ENCODE peak calls at places on chromosomes 16 and 17, in six cellular contexts. K, S, N, Z, P and F are unnamed samples.

GRCh38 chr17:21573961-21574610 is 118.2 kb upstream of the KCNJ18 start:
- DNase-seq in K (peak; percentile 70), N (no peak), Z (peak; percentile 81), P (no peak), S (no peak), F (peak; percentile 58)

GRCh38 chr17:29045026-29045425 is 2.1 kb downstream of the PIPOX start:
- DNase-seq in K (no peak), N (no peak), Z (no peak), S (no peak), P (no peak), F (no peak)

GRCh38 chr17:78356163-78356713 is 3.6 kb downstream of the SOCS3 start:
- DNase-seq in Z (no peak), S (no peak), K (peak; percentile 94), P (peak; percentile 94), N (peak; percentile 70), F (peak; percentile 76)

GRCh38 chr17:15092762-15093161 is 172.4 kb downstream of the PMP22 start:
- DNase-seq in S (no peak), Z (no peak), K (no peak), P (no peak), N (no peak), F (no peak)

GRCh38 chr17:38341035-38341721 is 2.6 kb downstream of the GPR179 start:
- DNase-seq in K (no peak), Z (no peak), N (no peak), S (no peak), P (no peak), F (peak; percentile 35)

GRCh38 chr16:85206472-85207356 is 94.4 kb upstream of the CIBAR2 start:
- DNase-seq in Z (peak; percentile 92), P (no peak), S (peak; percentile 51), N (no peak), K (no peak), F (no peak)

GRCh38 chr17:52276609-52277008 is 118.1 kb upstream of the CA10 start:
- DNase-seq in P (no peak), K (no peak), N (no peak), Z (no peak), S (no peak), F (no peak)

GRCh38 chr17:48375356-48375755 is 54.7 kb downstream of the SKAP1 start:
- DNase-seq in S (no peak), Z (no peak), N (peak; percentile 59), P (no peak), K (no peak), F (no peak)

GRCh38 chr16:53052519-53053501 is at the start of gene CHD9NB:
- DNase-seq in Z (no peak), S (peak; percentile 11), P (peak; percentile 49), K (no peak), N (peak; percentile 87), F (peak; percentile 55)

GRCh38 chr16:68264128-68265077 is at the start of gene SLC7A6:
- DNase-seq in N (peak; percentile 43), K (peak; percentile 74), S (no peak), P (peak; percentile 91), Z (peak; percentile 84), F (peak; percentile 82)

GRCh38 chr17:44757045-44757917 is 1.5 kb upstream of the ADAM11 start:
- DNase-seq in Z (no peak), K (no peak), S (no peak), P (no peak), N (no peak), F (no peak)

GRCh38 chr16:22786284-22786683 is 27.7 kb upstream of the HS3ST2 start:
- DNase-seq in S (no peak), P (no peak), Z (no peak), K (no peak), N (no peak), F (no peak)

GRCh38 chr17:37147301-37147812 is 198.6 kb downstream of the AATF start:
- DNase-seq in P (peak; percentile 37), N (peak; percentile 53), K (no peak), Z (no peak), S (no peak), F (peak; percentile 26)

GRCh38 chr17:78899361-78900260 is 3.4 kb downstream of the CEP295NL start:
- DNase-seq in Z (peak; percentile 91), N (peak; percentile 63), K (no peak), S (no peak), P (no peak), F (no peak)

GRCh38 chr16:6947291-6947690 is 385.4 kb upstream of the RBFOX1 start:
- DNase-seq in P (no peak), N (no peak), Z (no peak), K (no peak), S (no peak), F (no peak)

GRCh38 chr17:55996826-55997225 is 156.4 kb upstream of the ANKFN1 start:
- DNase-seq in K (no peak), P (no peak), S (no peak), Z (no peak), N (no peak), F (no peak)

GRCh38 chr16:19601083-19601976 is 45.8 kb downstream of the VPS35L start:
- DNase-seq in P (peak; percentile 21), Z (no peak), N (peak; percentile 46), K (peak; percentile 18), S (no peak), F (peak; percentile 44)

GRCh38 chr17:32335046-32335445 is 6.9 kb downstream of the C17orf75 start:
- DNase-seq in P (no peak), Z (no peak), N (no peak), S (no peak), K (no peak), F (no peak)

GRCh38 chr16:19330801-19331484 is 45.4 kb downstream of the CLEC19A start:
- DNase-seq in P (no peak), S (no peak), N (peak; percentile 80), K (no peak), Z (no peak), F (no peak)

GRCh38 chr16:62475573-62475972 is 439.3 kb upstream of the CDH8 start:
- DNase-seq in S (no peak), N (no peak), P (no peak), K (no peak), Z (no peak), F (no peak)

GRCh38 chr16:85624646-85625045 is 11.5 kb downstream of the GSE1 start:
- DNase-seq in K (no peak), S (no peak), Z (no peak), P (no peak), N (no peak), F (no peak)

GRCh38 chr17:28177351-28177750 is 134.9 kb downstream of the NLK start:
- DNase-seq in N (no peak), K (no peak), Z (no peak), P (no peak), S (no peak), F (no peak)

GRCh38 chr16:71467810-71468209 is 5.8 kb upstream of the ZNF23 start:
- DNase-seq in P (peak; percentile 42), Z (no peak), N (no peak), K (peak; percentile 43), S (no peak), F (peak; percentile 35)

GRCh38 chr16:83215417-83216001 is 588.7 kb downstream of the CDH13 start:
- DNase-seq in K (peak; percentile 20), P (peak; percentile 49), S (no peak), Z (no peak), N (no peak), F (peak; percentile 49)
- TF ChIP-seq CTCF in K (peak; percentile 53), P (peak; percentile 49), S (peak; percentile 55), Z (no peak), N (peak; percentile 86), F (peak; percentile 78)

DNA sequence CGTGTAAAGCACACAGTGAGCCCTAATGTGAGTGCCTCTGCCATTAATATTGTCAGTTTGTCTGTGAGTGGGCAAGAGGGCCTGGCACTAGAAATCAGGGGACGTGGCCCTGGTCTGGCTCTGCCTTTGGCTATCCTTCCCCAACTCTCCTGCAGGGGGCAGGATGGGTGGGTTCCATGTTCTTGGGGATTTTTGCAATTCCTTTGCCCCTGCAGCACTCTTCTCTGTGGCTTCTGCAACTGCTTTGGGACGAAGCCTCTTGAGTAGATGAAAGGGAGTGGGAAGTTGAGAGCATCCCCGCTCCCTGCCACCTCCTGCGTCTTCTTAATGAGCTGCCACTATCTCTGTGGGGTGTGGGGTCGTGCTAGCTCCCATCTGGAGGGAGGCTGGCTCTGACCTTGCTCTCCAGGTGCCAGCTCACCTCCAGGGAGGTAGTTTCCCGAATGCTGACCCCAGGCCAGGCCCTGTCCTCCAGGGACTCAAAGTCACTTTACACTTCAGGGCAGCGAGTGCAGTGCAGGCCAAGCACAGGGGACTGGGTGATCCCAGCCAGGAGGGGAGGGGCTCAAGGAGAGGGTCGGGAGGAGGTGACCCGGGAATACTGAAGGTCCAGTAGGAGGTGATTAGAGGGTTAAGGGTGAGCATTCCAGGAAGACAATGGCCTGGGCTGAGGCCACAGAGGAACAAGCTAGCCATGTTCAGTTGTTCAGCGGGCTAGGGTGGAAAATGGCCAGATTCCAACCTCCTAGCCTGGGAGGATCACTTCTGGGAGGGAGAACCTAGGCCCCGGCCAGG is 121.0 kb upstream of the NLRP1 start:
- DNase-seq in N (no peak), Z (no peak), K (no peak), S (no peak), P (peak; percentile 32), F (peak; percentile 33)
- TF ChIP-seq CTCF in N (peak; percentile 49), Z (no peak), K (no peak), S (no peak), P (peak; percentile 31), F (peak; percentile 59)

GRCh38 chr17:50550661-50551432 is 3.9 kb downstream of the SPATA20 start:
- DNase-seq in N (no peak), P (no peak), K (no peak), Z (peak; percentile 90), S (peak; percentile 46), F (peak; percentile 67)

GRCh38 chr17:50549969-50550368 is 3.0 kb downstream of the SPATA20 start:
- DNase-seq in K (no peak), N (no peak), S (no peak), P (no peak), Z (no peak), F (no peak)

GRCh38 chr17:50548831-50549230 is 1.9 kb downstream of the SPATA20 start:
- DNase-seq in N (no peak), K (no peak), Z (no peak), S (no peak), P (no peak), F (no peak)

GRCh38 chr17:50547736-50548083 is 736 bp downstream of the SPATA20 start:
- DNase-seq in S (no peak), N (no peak), P (no peak), Z (no peak), K (no peak), F (no peak)

GRCh38 chr17:50549256-50549941 is 2.4 kb downstream of the SPATA20 start:
- DNase-seq in N (no peak), K (no peak), Z (no peak), P (no peak), S (no peak), F (no peak)
- TF ChIP-seq CTCF in N (no peak), K (no peak), Z (no peak), P (no peak), S (no peak), F (no peak)

GRCh38 chr17:82492647-82493516 is 26.6 kb upstream of the FOXK2 start:
- DNase-seq in N (peak; percentile 63), P (no peak), Z (no peak), S (no peak), K (no peak), F (no peak)

GRCh38 chr17:82495844-82496528 is 23.5 kb upstream of the FOXK2 start:
- DNase-seq in Z (no peak), N (no peak), P (no peak), K (no peak), S (no peak), F (no peak)

GRCh38 chr17:82496529-82497434 is 22.8 kb upstream of the FOXK2 start:
- DNase-seq in P (peak; percentile 95), S (peak; percentile 85), K (peak; percentile 80), N (peak; percentile 72), Z (peak; percentile 99), F (peak; percentile 96)

GRCh38 chr17:82493517-82493840 is 26.1 kb upstream of the FOXK2 start:
- DNase-seq in K (no peak), S (no peak), Z (no peak), N (peak; percentile 62), P (no peak), F (no peak)

GRCh38 chr17:82494236-82495055 is 25.1 kb upstream of the FOXK2 start:
- DNase-seq in K (peak; percentile 78), N (peak; percentile 84), S (peak; percentile 70), P (peak; percentile 93), Z (peak; percentile 95), F (peak; percentile 96)
- TF ChIP-seq CTCF in K (peak; percentile 58), N (peak; percentile 79), S (peak; percentile 80), P (peak; percentile 96), Z (peak; percentile 98), F (peak; percentile 82)